ENCODE peak calls at places on chromosomes 7 and 10, in ten cellular contexts. N, C, A, E, S, F, Y, D, J and L are unnamed samples.
A peak's percentile ranks its signal among the peaks of the same experiment; 100 is the strongest.

GRCh38 chr10:34908472-34908871 is 93.4 kb upstream of the PARD3 start:
- DNase-seq in N (no peak), C (peak; percentile 59), A (peak; percentile 74), E (no peak), S (no peak), F (no peak), Y (no peak), D (peak; percentile 43), J (peak; percentile 44), L (peak; percentile 37)

GRCh38 chr7:22814261-22815208 is 8.1 kb downstream of the TOMM7 start:
- DNase-seq in N (no peak), C (no peak), A (no peak), E (no peak), S (no peak), F (no peak), Y (peak; percentile 84), D (peak; percentile 50), J (no peak), L (no peak)

GRCh38 chr7:134827889-134828288 is 48.5 kb downstream of the CALD1 start:
- DNase-seq in N (no peak), C (peak; percentile 76), A (no peak), E (no peak), S (no peak), F (no peak), Y (no peak), D (no peak), J (no peak), L (no peak)

GRCh38 chr10:110802090-110802489 is 69.6 kb upstream of the PDCD4 start:
- DNase-seq in N (no peak), C (no peak), A (peak; percentile 70), E (no peak), S (no peak), F (no peak), Y (no peak), D (peak; percentile 36), J (no peak), L (peak; percentile 60)

GRCh38 chr7:30751257-30751650 is 681 bp upstream of the INMT start:
- DNase-seq in N (no peak), C (no peak), A (no peak), E (no peak), S (no peak), F (no peak), Y (no peak), D (no peak), J (no peak), L (no peak)

GRCh38 chr7:32062150-32062549 is 8.1 kb downstream of the PDE1C start:
- DNase-seq in N (peak; percentile 51), C (peak; percentile 66), A (no peak), E (peak; percentile 48), S (peak; percentile 35), F (peak; percentile 66), Y (peak; percentile 16), D (peak; percentile 64), J (peak; percentile 59), L (no peak)

GRCh38 chr10:132497788-132498561 is 39.6 kb upstream of the INPP5A start:
- DNase-seq in N (no peak), C (peak; percentile 64), A (no peak), E (no peak), S (no peak), F (no peak), Y (no peak), D (no peak), J (no peak), L (no peak)

GRCh38 chr10:34498821-34499220 is 316.3 kb downstream of the PARD3 start:
- DNase-seq in N (no peak), C (no peak), A (no peak), E (no peak), S (no peak), F (no peak), Y (no peak), D (no peak), J (no peak), L (no peak)

GRCh38 chr10:103584216-103585010 is 90.9 kb downstream of the NEURL1 start:
- DNase-seq in N (no peak), C (no peak), A (peak; percentile 52), E (no peak), S (no peak), F (no peak), Y (no peak), D (no peak), J (no peak), L (no peak)

GRCh38 chr7:2843711-2844152 is 376 bp downstream of the GNA12 start:
- DNase-seq in N (no peak), C (peak; percentile 81), A (peak; percentile 30), E (no peak), S (peak; percentile 42), F (no peak), Y (no peak), D (no peak), J (peak; percentile 74), L (no peak)

GRCh38 chr7:129781856-129782256 is 170.3 kb downstream of the NRF1 start:
- DNase-seq in N (no peak), C (no peak), A (no peak), E (no peak), S (no peak), F (no peak), Y (no peak), D (no peak), J (peak; percentile 62), L (no peak)

GRCh38 chr10:47175181-47176080 is 124.6 kb upstream of the GDF10 start:
- DNase-seq in N (no peak), C (no peak), A (no peak), E (no peak), S (no peak), F (no peak), Y (no peak), D (no peak), J (no peak), L (no peak)

GRCh38 chr7:23062452-23062851 is 43.1 kb upstream of the KLHL7 start:
- DNase-seq in N (no peak), C (no peak), A (no peak), E (no peak), S (no peak), F (no peak), Y (no peak), D (peak; percentile 97), J (no peak), L (no peak)

GRCh38 chr10:44439845-44440244 is 54.9 kb upstream of the CXCL12 start:
- DNase-seq in N (no peak), C (no peak), A (no peak), E (no peak), S (no peak), F (no peak), Y (no peak), D (no peak), J (no peak), L (no peak)

GRCh38 chr7:138980575-138981285 is 459 bp downstream of the KIAA1549 start:
- DNase-seq in N (no peak), C (no peak), A (no peak), E (peak; percentile 29), S (peak; percentile 35), F (no peak), Y (no peak), D (peak; percentile 17), J (peak; percentile 51), L (no peak)

GRCh38 chr7:138979226-138979979 is 1.8 kb downstream of the KIAA1549 start:
- DNase-seq in N (no peak), C (no peak), A (no peak), E (no peak), S (no peak), F (no peak), Y (peak; percentile 26), D (peak; percentile 9), J (peak; percentile 47), L (no peak)

GRCh38 chr7:138979988-138980574 is 1.1 kb downstream of the KIAA1549 start:
- DNase-seq in N (peak; percentile 61), C (no peak), A (no peak), E (peak; percentile 8), S (no peak), F (no peak), Y (no peak), D (peak; percentile 8), J (peak; percentile 54), L (no peak)

GRCh38 chr7:138981332-138982203 is at the start of gene KIAA1549:
- DNase-seq in N (peak; percentile 87), C (peak; percentile 70), A (peak; percentile 62), E (peak; percentile 62), S (peak; percentile 54), F (peak; percentile 77), Y (peak; percentile 33), D (peak; percentile 60), J (peak; percentile 98), L (no peak)

DNA sequence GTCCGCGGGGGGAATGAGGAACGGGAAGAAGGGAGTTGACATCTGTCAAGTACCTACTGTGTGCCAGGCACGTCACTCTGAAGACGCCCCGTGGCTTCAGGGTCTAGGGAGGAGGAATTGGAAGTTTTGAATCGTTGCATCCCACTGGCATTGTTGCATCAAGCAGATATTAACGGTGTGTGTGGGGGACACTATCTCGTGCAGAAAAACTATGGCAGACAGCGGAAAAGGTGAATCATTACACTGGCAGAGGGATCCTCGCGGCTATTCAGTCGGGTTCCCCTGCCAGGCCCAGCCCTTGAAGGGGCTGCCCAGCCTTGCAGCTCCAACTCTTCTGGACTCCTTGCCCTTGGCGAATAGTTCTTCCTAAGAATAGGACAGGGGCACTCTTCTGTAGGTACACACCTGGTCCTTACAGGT is 1.0 kb upstream of the KIAA1549 start:
- DNase-seq in N (no peak), C (no peak), A (no peak), E (no peak), S (no peak), F (no peak), Y (no peak), D (no peak), J (no peak), L (no peak)
- H3K4me3 ChIP-seq in N (peak overlapping the region; percentile 51), C (peak overlapping the region; percentile 71), A (peak overlapping the region; percentile 58), E (peak overlapping the region; percentile 59), S (no peak overlapping the region), F (peak overlapping the region; percentile 86), Y (peak overlapping the region; percentile 79), D (peak overlapping the region; percentile 79), J (peak overlapping the region; percentile 67), L (peak overlapping the region; percentile 60)

GRCh38 chr10:87816163-87816841 is 1.7 kb downstream of the ATAD1 start:
- DNase-seq in N (no peak), C (no peak), A (no peak), E (no peak), S (no peak), F (no peak), Y (no peak), D (no peak), J (no peak), L (no peak)
- TF ChIP-seq CTCF in N (no peak), C (no peak), A (no peak), E (no peak), S (no peak), F (no peak), Y (no peak), D (peak; percentile 25), J (peak; percentile 50), L (no peak)

DNA sequence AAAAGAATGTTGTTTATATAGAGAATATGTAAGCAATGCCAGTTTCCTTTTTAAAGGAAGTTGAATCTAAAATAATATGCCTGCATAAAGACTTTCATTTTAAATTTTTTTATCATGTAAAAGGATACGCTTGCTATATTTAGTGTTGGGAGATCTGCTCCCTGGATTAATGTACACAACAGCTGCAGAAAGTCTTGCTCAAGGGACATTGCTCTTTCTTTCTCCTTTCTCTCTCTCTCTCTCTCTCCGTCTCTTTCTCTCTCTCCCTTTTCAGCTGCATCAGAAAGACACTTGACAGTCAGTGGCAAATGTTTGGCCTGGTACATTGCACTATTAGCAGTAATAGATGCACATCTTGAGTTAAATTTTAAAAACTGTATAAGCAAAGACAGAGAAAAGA is 739 bp downstream of the MYPN start:
- DNase-seq in N (no peak), C (no peak), A (no peak), E (no peak), S (no peak), F (no peak), Y (no peak), D (no peak), J (no peak), L (no peak)
- H3K4me3 ChIP-seq in N (peak overlapping the region; percentile 5), C (no peak overlapping the region), A (no peak overlapping the region), E (no peak overlapping the region), S (no peak overlapping the region), F (no peak overlapping the region), Y (no peak overlapping the region), D (no peak overlapping the region), J (no peak overlapping the region), L (no peak overlapping the region)

GRCh38 chr10:29517352-29517923 is 117.3 kb downstream of the SVIL start:
- DNase-seq in N (peak; percentile 59), C (no peak), A (no peak), E (peak; percentile 22), S (peak; percentile 27), F (no peak), Y (peak; percentile 43), D (no peak), J (peak; percentile 71), L (no peak)
- TF ChIP-seq CTCF in N (peak; percentile 72), C (peak; percentile 4), A (peak; percentile 79), E (peak; percentile 57), S (peak; percentile 72), F (no peak), Y (peak; percentile 57), D (peak; percentile 52), J (peak; percentile 71), L (peak; percentile 52)